ENCODE peak calls at places on chromosomes 6 and 20, in ten cellular contexts. B, K, G, R, Y, T, E, C, F and N are unnamed samples.
A peak's percentile ranks its signal among the peaks of the same experiment; 100 is the strongest.

GRCh38 chr6:11397622-11398450 is 139.7 kb upstream of the TMEM170B start:
- DNase-seq in E (peak; percentile 66), R (peak; percentile 12), B (no peak), Y (no peak), C (no peak), F (no peak), K (no peak), G (no peak), T (no peak), N (no peak)

GRCh38 chr20:10674684-10675455 is 1.1 kb upstream of the JAG1 start:
- DNase-seq in C (peak; percentile 91), B (peak; percentile 74), F (no peak), Y (peak; percentile 66), T (peak; percentile 84), E (peak; percentile 94), G (peak; percentile 89), R (peak; percentile 89), K (peak; percentile 77), N (peak; percentile 69)

GRCh38 chr6:43013020-43013842 is 515 bp downstream of the MEA1 start:
- DNase-seq in E (peak; percentile 93), Y (peak; percentile 21), R (no peak), K (no peak), F (no peak), G (no peak), T (no peak), B (no peak), C (no peak), N (peak; percentile 88)

GRCh38 chr6:136469154-136469553 is 81.1 kb downstream of the MAP7 start:
- DNase-seq in K (no peak), C (no peak), Y (no peak), R (no peak), E (no peak), T (no peak), F (no peak), G (no peak), B (no peak), N (no peak)

GRCh38 chr6:84263557-84263956 is 36.1 kb upstream of the CEP162 start:
- DNase-seq in G (no peak), C (no peak), E (no peak), K (no peak), T (no peak), R (no peak), F (no peak), Y (no peak), B (no peak), N (no peak)

GRCh38 chr6:138973481-138974140 is 14.4 kb downstream of the REPS1 start:
- DNase-seq in E (no peak), F (no peak), Y (peak; percentile 67), G (no peak), R (no peak), C (no peak), B (no peak), T (no peak), K (no peak), N (no peak)

GRCh38 chr6:167866642-167867041 is 39.9 kb downstream of the AFDN start:
- DNase-seq in F (no peak), R (no peak), G (no peak), B (no peak), Y (no peak), T (no peak), C (no peak), K (no peak), E (no peak), N (no peak)

GRCh38 chr6:16827627-16828026 is 66.4 kb upstream of the ATXN1 start:
- DNase-seq in Y (no peak), G (no peak), F (no peak), K (no peak), R (no peak), C (no peak), B (no peak), E (no peak), T (no peak), N (no peak)

GRCh38 chr20:31788578-31788977 is 30.6 kb upstream of the MYLK2 start:
- DNase-seq in F (no peak), B (no peak), Y (peak; percentile 28), R (peak; percentile 15), E (no peak), K (no peak), T (no peak), G (no peak), C (no peak), N (no peak)

GRCh38 chr6:106804238-106805016 is 170.1 kb downstream of the CD24 start:
- DNase-seq in E (no peak), G (no peak), B (no peak), R (no peak), F (no peak), T (no peak), Y (no peak), C (no peak), K (no peak), N (no peak)

GRCh38 chr6:137303436-137303835 is 84.3 kb upstream of the IFNGR1 start:
- DNase-seq in Y (peak; percentile 44), B (no peak), E (no peak), G (no peak), R (no peak), F (no peak), T (no peak), C (no peak), K (no peak), N (no peak)

GRCh38 chr6:69668916-69669315 is 127.9 kb downstream of the LMBRD1 start:
- DNase-seq in C (no peak), B (no peak), T (no peak), Y (no peak), R (no peak), E (no peak), G (no peak), K (no peak), F (no peak), N (no peak)

GRCh38 chr6:168448243-168448855 is 7.4 kb downstream of the SMOC2 start:
- DNase-seq in F (no peak), E (no peak), Y (no peak), K (no peak), G (no peak), R (no peak), T (no peak), C (no peak), B (no peak), N (no peak)

GRCh38 chr6:87917861-87918260 is 129.8 kb upstream of the SPACA1 start:
- DNase-seq in E (no peak), C (no peak), T (no peak), K (no peak), Y (no peak), R (no peak), F (no peak), B (no peak), G (no peak), N (no peak)

GRCh38 chr6:44508646-44509045 is 121.1 kb downstream of the CDC5L start:
- DNase-seq in B (no peak), F (no peak), G (no peak), C (no peak), E (no peak), Y (peak; percentile 85), R (no peak), K (no peak), T (no peak), N (no peak)

GRCh38 chr6:2763876-2764540 is 1.2 kb upstream of the WRNIP1 start:
- DNase-seq in T (no peak), R (peak; percentile 71), E (no peak), C (peak; percentile 72), B (no peak), G (no peak), Y (no peak), K (no peak), F (no peak), N (peak; percentile 39)

GRCh38 chr6:156910938-156911337 is 133.8 kb downstream of the ARID1B start:
- DNase-seq in F (no peak), K (no peak), B (no peak), C (no peak), T (no peak), R (no peak), E (no peak), G (no peak), Y (no peak), N (peak; percentile 81)

GRCh38 chr6:118708055-118708454 is 56.7 kb upstream of the CEP85L start:
- DNase-seq in Y (peak; percentile 54), R (no peak), B (no peak), G (no peak), C (no peak), T (no peak), F (no peak), E (no peak), K (no peak), N (no peak)
- TF ChIP-seq POLR2A in Y (peak; percentile 16), R (no peak), B (no peak), G (no peak), C (no peak), T (no peak), F (no peak), E (no peak), K (no peak), N (no peak)

GRCh38 chr6:14476793-14477531 is 359.4 kb downstream of the CD83 start:
- DNase-seq in Y (peak; percentile 100), R (no peak), G (no peak), F (no peak), E (no peak), C (peak; percentile 96), B (peak; percentile 80), K (no peak), T (peak; percentile 51), N (peak; percentile 93)
- TF ChIP-seq POLR2A in Y (peak; percentile 75), R (no peak), G (no peak), F (no peak), E (no peak), C (no peak), B (no peak), K (no peak), T (no peak), N (peak; percentile 34)

DNA sequence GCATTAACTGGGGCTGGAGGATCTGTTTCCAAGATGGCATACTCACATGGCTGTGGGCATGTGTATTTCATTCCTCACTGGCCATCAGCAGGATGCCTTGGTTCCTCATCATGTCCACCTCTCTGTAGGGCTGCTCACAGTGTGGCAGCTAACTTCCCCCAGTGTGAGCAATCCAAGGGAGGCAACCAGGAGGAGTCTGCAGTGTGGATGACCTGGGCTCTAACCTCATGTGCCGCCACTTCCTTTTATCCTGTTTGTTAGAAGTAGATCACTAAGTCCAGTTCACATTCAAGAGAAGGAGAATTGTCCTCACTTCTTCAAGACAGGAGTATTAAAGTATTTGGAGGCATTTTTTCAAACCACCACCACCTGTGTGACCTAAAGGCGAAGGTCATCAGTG is 54.4 kb downstream of the MTHFD1L start:
- DNase-seq in Y (no peak), C (no peak), G (no peak), R (no peak), B (no peak), K (no peak), E (no peak), F (no peak), T (no peak), N (no peak)
- TF ChIP-seq POLR2A in Y (no peak), C (no peak), G (no peak), R (no peak), B (no peak), K (no peak), E (no peak), F (no peak), T (no peak), N (no peak)

GRCh38 chr6:34284563-34285545 is 36.0 kb upstream of the SMIM29 start:
- DNase-seq in Y (peak; percentile 73), C (peak; percentile 78), B (peak; percentile 41), E (no peak), F (no peak), T (peak; percentile 29), K (no peak), R (peak; percentile 100), G (no peak), N (no peak)
- TF ChIP-seq POLR2A in Y (no peak), C (no peak), B (no peak), E (no peak), F (no peak), T (no peak), K (no peak), R (peak; percentile 20), G (no peak), N (no peak)

GRCh38 chr20:38152175-38153010 is 12.7 kb downstream of the TGM2 start:
- DNase-seq in B (peak; percentile 56), F (no peak), K (no peak), G (peak; percentile 85), T (peak; percentile 79), E (peak; percentile 94), R (peak; percentile 19), Y (peak; percentile 73), C (peak; percentile 90), N (no peak)
- TF ChIP-seq POLR2A in B (no peak), F (no peak), K (no peak), G (no peak), T (no peak), E (no peak), R (no peak), Y (no peak), C (no peak), N (no peak)